ENCODE peak calls at places on chromosomes 4 and X, in five cellular contexts. Y is lower lobe of right lung; Z is CD4-positive, CD25-positive, alpha-beta regulatory T cell; V is SJSA1; Q is naive thymus-derived CD4-positive, alpha-beta T cell. O is an unnamed sample. For H3K4me1, the result is how much of the 10 kb centered on the place peaks cover.

GRCh38 chrX:104193485-104193884 is 27.2 kb downstream of the FAM199X start:
- DNase-seq in Y (no peak), Z (no peak), V (peak), Q (no peak), O (no peak)

GRCh38 chr4:15563871-15564270 is 91.3 kb downstream of the FBXL5 start:
- DNase-seq in Y (no peak), Z (no peak), V (no peak), Q (no peak), O (no peak)

GRCh38 chr4:146763560-146763959 is 124.9 kb downstream of the POU4F2 start:
- DNase-seq in Y (no peak), Z (no peak), V (no peak), Q (no peak), O (no peak)

GRCh38 chr4:76690091-76690905 is 207.6 kb downstream of the SOWAHB start:
- DNase-seq in Y (no peak), Z (no peak), V (no peak), Q (no peak), O (no peak)

GRCh38 chr4:94530073-94530472 is 78.3 kb downstream of the PDLIM5 start:
- DNase-seq in Y (no peak), Z (no peak), V (no peak), Q (no peak), O (no peak)

GRCh38 chrX:39946822-39947221 is 150.9 kb downstream of the BCOR start:
- DNase-seq in Y (no peak), Z (no peak), V (peak), Q (no peak), O (no peak)

GRCh38 chrX:72396117-72396516 is 90.4 kb upstream of the CITED1 start:
- DNase-seq in Y (no peak), Z (no peak), V (no peak), Q (no peak), O (no peak)

GRCh38 chr4:34731045-34731444 is 1513.3 kb downstream of the ARAP2 start:
- DNase-seq in Y (no peak), Z (no peak), V (no peak), Q (no peak), O (no peak)

GRCh38 chrX:133335027-133335426 is 80.3 kb downstream of the GPC4 start:
- DNase-seq in Y (no peak), Z (no peak), V (peak), Q (no peak), O (no peak)

GRCh38 chr4:136124251-136124745 is 1408.0 kb downstream of the PCDH18 start:
- DNase-seq in Y (no peak), Z (no peak), V (no peak), Q (no peak), O (no peak)

GRCh38 chr4:14726441-14727405 is 275.6 kb upstream of the CPEB2 start:
- DNase-seq in Y (no peak), Z (no peak), V (no peak), Q (no peak), O (no peak)

GRCh38 chr4:132101526-132101925 is 1047.6 kb upstream of the PCDH10 start:
- DNase-seq in Y (no peak), Z (no peak), V (no peak), Q (no peak), O (no peak)

GRCh38 chr4:2811830-2812599 is 19.1 kb downstream of the SH3BP2 start:
- DNase-seq in Y (peak), Z (peak), V (peak), Q (peak), O (no peak)

GRCh38 chr4:8702516-8703400 is 110.2 kb downstream of the CPZ start:
- DNase-seq in Y (no peak), Z (no peak), V (no peak), Q (no peak), O (no peak)

GRCh38 chrX:103918584-103919335 is 43.7 kb upstream of the TMSB15B start:
- DNase-seq in Y (peak), Z (peak), V (peak), Q (peak), O (no peak)

GRCh38 chr4:26490111-26490979 is at the start of gene CCKAR:
- DNase-seq in Y (no peak), Z (no peak), V (no peak), Q (no peak), O (no peak)

GRCh38 chrX:138710311-138710791 is 1.2 kb downstream of the FGF13 start:
- DNase-seq in Y (peak), Z (no peak), V (no peak), Q (no peak), O (no peak)

GRCh38 chr4:158327525-158327924 is 117.2 kb downstream of the TMEM144 start:
- DNase-seq in Y (no peak), Z (no peak), V (no peak), Q (no peak), O (no peak)

DNA sequence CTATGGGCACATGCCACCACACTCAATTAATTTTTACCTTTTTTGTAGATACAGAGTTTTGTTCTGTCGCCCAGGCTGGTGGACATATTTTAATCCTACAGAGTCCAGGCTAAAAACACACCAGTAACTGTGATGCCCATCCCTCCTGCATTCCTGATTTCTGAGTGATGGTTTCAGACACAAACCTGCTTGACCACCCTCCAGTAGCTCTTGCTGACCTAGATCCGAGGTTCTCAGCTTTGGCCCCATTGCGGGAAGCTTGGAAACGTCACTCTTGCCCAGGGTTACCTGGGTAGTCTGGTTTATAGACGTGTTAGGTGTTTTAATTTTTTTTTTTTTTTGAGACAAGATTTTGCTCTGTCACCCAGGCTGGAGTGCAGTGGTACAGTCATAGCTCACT is 7.5 kb downstream of the CD99 start:
- DNase-seq in Y (no peak), Z (no peak), V (no peak), Q (no peak), O (no peak)
- H3K4me1 ChIP-seq in Y (half or more), Z (half or more), V (half or more), Q (half or more), O (half or more)

GRCh38 chr4:110635155-110635479 is 12.2 kb upstream of the PITX2 start:
- DNase-seq in Y (no peak), Z (no peak), V (no peak), Q (no peak), O (no peak)

GRCh38 chr4:110634320-110635154 is 11.7 kb upstream of the PITX2 start:
- DNase-seq in Y (no peak), Z (no peak), V (peak), Q (no peak), O (no peak)

GRCh38 chr4:110637408-110638131 is 14.7 kb upstream of the PITX2 start:
- DNase-seq in Y (no peak), Z (no peak), V (no peak), Q (no peak), O (no peak)

GRCh38 chr4:110636677-110637407 is 14.0 kb upstream of the PITX2 start:
- DNase-seq in Y (no peak), Z (no peak), V (peak), Q (no peak), O (no peak)

GRCh38 chr4:110636231-110636676 is 13.4 kb upstream of the PITX2 start:
- DNase-seq in Y (no peak), Z (no peak), V (peak), Q (no peak), O (no peak)
- H3K4me3 ChIP-seq in Y (peak), Z (no peak), V (peak), Q (no peak), O (peak)

DNA sequence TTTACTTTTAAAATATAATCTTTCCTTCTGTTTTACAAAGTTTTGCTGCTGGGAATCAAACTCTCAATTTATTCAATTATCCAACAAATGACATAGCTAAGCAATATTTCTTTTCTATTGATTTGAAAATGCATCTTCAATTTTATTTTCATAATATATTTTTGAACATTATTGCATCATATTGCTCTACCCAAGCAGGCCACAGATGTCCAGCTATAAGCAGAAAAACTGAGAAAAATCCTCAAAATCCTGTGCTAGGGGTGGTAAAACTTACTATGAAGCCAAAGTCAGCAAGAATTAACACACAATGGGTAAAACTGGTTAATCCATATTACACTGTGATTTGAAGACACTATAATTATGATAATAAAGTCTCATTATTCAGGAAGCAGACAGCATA is 5.0 kb downstream of the TIFA start:
- DNase-seq in Y (no peak), Z (no peak), V (no peak), Q (no peak), O (no peak)
- H3K4me1 ChIP-seq in Y (under half), Z (under half), V (under half), Q (under half), O (under half)

GRCh38 chr4:173294444-173294843 is 39.7 kb downstream of the HMGB2 start:
- DNase-seq in Y (no peak), Z (no peak), V (no peak), Q (no peak), O (no peak)
- H3K4me3 ChIP-seq in Y (no peak), Z (no peak), V (no peak), Q (no peak), O (no peak)

GRCh38 chr4:168587326-168588125 is 90.7 kb downstream of the PALLD start:
- DNase-seq in Y (no peak), Z (no peak), V (peak), Q (no peak), O (no peak)

GRCh38 chr4:168586926-168587325 is 90.1 kb downstream of the PALLD start:
- DNase-seq in Y (no peak), Z (no peak), V (peak), Q (no peak), O (no peak)

GRCh38 chr4:168584321-168584771 is 87.5 kb downstream of the PALLD start:
- DNase-seq in Y (no peak), Z (no peak), V (peak), Q (no peak), O (no peak)

GRCh38 chr4:168589154-168589553 is 92.3 kb downstream of the PALLD start:
- DNase-seq in Y (no peak), Z (no peak), V (peak), Q (no peak), O (no peak)

DNA sequence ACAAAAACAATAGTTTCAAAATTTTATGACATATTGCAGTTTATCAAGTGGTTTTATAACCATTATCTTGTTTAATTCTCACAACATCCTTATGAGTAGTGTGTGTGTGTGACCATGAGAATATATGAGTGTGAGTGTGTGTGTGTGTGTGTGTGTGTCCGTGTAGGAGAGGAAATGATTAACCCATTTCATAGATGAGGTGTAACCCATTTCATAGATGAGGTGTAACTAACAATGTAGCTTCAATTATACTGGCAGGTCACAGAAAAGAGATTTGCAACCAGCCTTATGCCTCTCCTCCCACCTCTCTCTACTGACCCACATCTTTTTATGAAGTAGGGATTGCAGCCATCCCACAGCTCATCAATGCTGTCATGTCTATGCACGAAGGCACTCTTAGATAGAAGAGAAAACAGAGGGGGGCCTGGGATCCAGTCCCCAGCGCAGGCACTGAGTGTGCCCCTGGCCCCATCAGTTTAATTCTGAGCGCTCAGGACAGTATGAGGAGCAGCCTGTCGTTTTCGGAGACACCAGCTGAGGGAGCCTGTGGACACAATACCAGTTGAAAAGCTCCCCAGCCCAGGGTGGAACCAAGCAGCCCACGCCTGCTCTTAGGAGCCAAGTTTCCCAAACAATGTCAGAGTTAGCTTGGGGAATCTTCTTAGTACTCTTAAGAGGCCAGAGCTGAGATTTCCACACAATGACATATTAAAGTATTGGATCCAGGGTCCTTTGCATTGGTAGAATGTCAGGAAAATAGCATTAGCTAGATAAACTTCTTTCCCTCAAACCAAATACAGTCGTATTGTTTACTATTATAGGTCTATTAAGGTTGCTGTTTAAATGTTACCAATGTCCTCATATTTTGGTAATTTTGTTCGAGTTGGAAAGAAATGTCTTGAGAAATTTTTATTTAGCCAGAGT is 88.6 kb downstream of the PALLD start:
- DNase-seq in Y (peak), Z (no peak), V (peak), Q (no peak), O (no peak)
- H3K4me1 ChIP-seq in Y (under half), Z (under half), V (half or more), Q (under half), O (under half)

DNA sequence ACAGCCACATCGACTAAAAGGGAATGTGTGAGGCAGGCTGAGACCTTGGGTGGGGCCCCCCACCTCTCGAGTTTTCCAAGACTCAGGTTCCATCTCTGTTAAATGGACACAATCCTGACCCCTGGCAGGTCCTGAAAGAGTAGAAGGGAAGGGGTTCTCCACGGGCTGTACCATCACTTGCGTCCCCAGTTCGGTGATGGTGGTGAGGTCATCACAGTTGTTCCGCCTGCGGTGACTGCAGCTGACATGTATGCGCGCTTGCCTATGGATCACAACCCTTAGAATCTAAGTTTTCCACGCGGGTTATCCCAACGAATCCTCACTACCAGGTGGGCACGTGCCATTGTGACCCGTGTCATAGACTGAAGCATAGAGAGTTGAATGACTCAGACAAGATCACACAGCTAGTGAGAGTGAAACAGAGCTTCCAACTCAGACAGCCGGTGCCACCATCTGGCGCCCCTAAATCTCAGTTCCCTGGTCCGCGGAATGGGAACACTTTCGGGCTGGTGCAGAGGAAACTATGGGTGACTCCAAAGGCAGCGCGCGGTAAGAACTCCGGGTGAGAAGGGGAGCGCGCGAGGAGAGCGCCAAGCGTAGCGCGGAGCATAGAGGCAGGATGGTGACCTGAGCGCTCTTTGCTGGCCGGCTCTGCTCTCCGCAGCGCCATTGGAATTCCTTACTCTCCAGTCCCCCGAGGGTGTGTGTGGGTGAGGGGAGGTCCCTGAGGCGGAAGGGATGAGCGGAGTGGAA is 10.4 kb downstream of the MSX1 start:
- DNase-seq in Y (no peak), Z (no peak), V (no peak), Q (no peak), O (no peak)
- H3K4me3 ChIP-seq in Y (no peak), Z (no peak), V (no peak), Q (no peak), O (no peak)

GRCh38 chr4:38762560-38762959 is 20.2 kb downstream of the TLR10 start:
- DNase-seq in Y (no peak), Z (no peak), V (no peak), Q (no peak), O (no peak)
- H3K4me1 ChIP-seq in Y (under half), Z (under half), V (under half), Q (under half), O (under half)

O was measured in esophagus muscularis mucosa.